ENCODE peak calls at places on chromosome 1, in ten cellular contexts. One of them, this sample, is unnamed.

GRCh38 chr1:109895720-109896504 is 14.7 kb upstream of the CSF1 start:
- DNase-seq in small intestine: no peak
- DNase-seq in mammary epithelial cell: no peak
- DNase-seq in cerebellum: no peak
- DNase-seq in HTR-8/SVneo: peak; percentile 48
- DNase-seq in SW 1271: no peak
- DNase-seq in fibroblast of the aortic adventitia: peak; percentile 57
- DNase-seq in epithelial cell of proximal tubule: no peak
- DNase-seq in tibial nerve: no peak
- DNase-seq in stimulated activated CD4-positive, alpha-beta T cell treated with anti-CD3 and anti-CD28 coated beads, Interleukin-1b, Interleukin-23, amount 100 ng/mL, for 24 hours: no peak
- DNase-seq in this sample: no peak

GRCh38 chr1:8241417-8242014 is 76.4 kb upstream of the SLC45A1 start:
- DNase-seq in small intestine: peak; percentile 98
- DNase-seq in mammary epithelial cell: no peak
- DNase-seq in cerebellum: no peak
- DNase-seq in HTR-8/SVneo: no peak
- DNase-seq in SW 1271: no peak
- DNase-seq in fibroblast of the aortic adventitia: no peak
- DNase-seq in epithelial cell of proximal tubule: no peak
- DNase-seq in tibial nerve: no peak
- DNase-seq in stimulated activated CD4-positive, alpha-beta T cell treated with anti-CD3 and anti-CD28 coated beads, Interleukin-1b, Interleukin-23, amount 100 ng/mL, for 24 hours: no peak
- DNase-seq in this sample: no peak

GRCh38 chr1:92577251-92577895 is 90.6 kb upstream of the GFI1 start:
- DNase-seq in small intestine: no peak
- DNase-seq in mammary epithelial cell: peak; percentile 56
- DNase-seq in cerebellum: no peak
- DNase-seq in HTR-8/SVneo: no peak
- DNase-seq in SW 1271: no peak
- DNase-seq in fibroblast of the aortic adventitia: peak; percentile 52
- DNase-seq in epithelial cell of proximal tubule: no peak
- DNase-seq in tibial nerve: no peak
- DNase-seq in stimulated activated CD4-positive, alpha-beta T cell treated with anti-CD3 and anti-CD28 coated beads, Interleukin-1b, Interleukin-23, amount 100 ng/mL, for 24 hours: no peak
- DNase-seq in this sample: peak; percentile 38

GRCh38 chr1:83799474-83800085 is 199.4 kb downstream of the TTLL7 start:
- DNase-seq in small intestine: no peak
- DNase-seq in mammary epithelial cell: no peak
- DNase-seq in cerebellum: no peak
- DNase-seq in HTR-8/SVneo: no peak
- DNase-seq in SW 1271: no peak
- DNase-seq in fibroblast of the aortic adventitia: no peak
- DNase-seq in epithelial cell of proximal tubule: no peak
- DNase-seq in tibial nerve: no peak
- DNase-seq in stimulated activated CD4-positive, alpha-beta T cell treated with anti-CD3 and anti-CD28 coated beads, Interleukin-1b, Interleukin-23, amount 100 ng/mL, for 24 hours: no peak
- DNase-seq in this sample: peak; percentile 37

GRCh38 chr1:9129391-9130041 is 614 bp upstream of the GPR157 start:
- DNase-seq in small intestine: peak; percentile 95
- DNase-seq in mammary epithelial cell: peak; percentile 59
- DNase-seq in cerebellum: no peak
- DNase-seq in HTR-8/SVneo: peak; percentile 72
- DNase-seq in SW 1271: peak; percentile 24
- DNase-seq in fibroblast of the aortic adventitia: peak; percentile 33
- DNase-seq in epithelial cell of proximal tubule: no peak
- DNase-seq in tibial nerve: peak; percentile 78
- DNase-seq in stimulated activated CD4-positive, alpha-beta T cell treated with anti-CD3 and anti-CD28 coated beads, Interleukin-1b, Interleukin-23, amount 100 ng/mL, for 24 hours: peak; percentile 66
- DNase-seq in this sample: peak; percentile 68

GRCh38 chr1:61183471-61184034 is 101.2 kb downstream of the NFIA start:
- DNase-seq in small intestine: peak; percentile 13
- DNase-seq in mammary epithelial cell: no peak
- DNase-seq in cerebellum: peak; percentile 34
- DNase-seq in HTR-8/SVneo: no peak
- DNase-seq in SW 1271: no peak
- DNase-seq in fibroblast of the aortic adventitia: peak; percentile 78
- DNase-seq in epithelial cell of proximal tubule: no peak
- DNase-seq in tibial nerve: no peak
- DNase-seq in stimulated activated CD4-positive, alpha-beta T cell treated with anti-CD3 and anti-CD28 coated beads, Interleukin-1b, Interleukin-23, amount 100 ng/mL, for 24 hours: no peak
- DNase-seq in this sample: peak; percentile 64

GRCh38 chr1:215600258-215600792 is 33.2 kb downstream of the KCTD3 start:
- DNase-seq in small intestine: no peak
- DNase-seq in mammary epithelial cell: no peak
- DNase-seq in cerebellum: no peak
- DNase-seq in HTR-8/SVneo: no peak
- DNase-seq in SW 1271: no peak
- DNase-seq in fibroblast of the aortic adventitia: no peak
- DNase-seq in epithelial cell of proximal tubule: no peak
- DNase-seq in tibial nerve: no peak
- DNase-seq in stimulated activated CD4-positive, alpha-beta T cell treated with anti-CD3 and anti-CD28 coated beads, Interleukin-1b, Interleukin-23, amount 100 ng/mL, for 24 hours: no peak
- DNase-seq in this sample: no peak

GRCh38 chr1:197180252-197180878 is 33.9 kb upstream of the ASPM start:
- DNase-seq in small intestine: peak; percentile 24
- DNase-seq in mammary epithelial cell: peak; percentile 45
- DNase-seq in cerebellum: peak; percentile 29
- DNase-seq in HTR-8/SVneo: peak; percentile 28
- DNase-seq in SW 1271: no peak
- DNase-seq in fibroblast of the aortic adventitia: peak; percentile 81
- DNase-seq in epithelial cell of proximal tubule: no peak
- DNase-seq in tibial nerve: no peak
- DNase-seq in stimulated activated CD4-positive, alpha-beta T cell treated with anti-CD3 and anti-CD28 coated beads, Interleukin-1b, Interleukin-23, amount 100 ng/mL, for 24 hours: no peak
- DNase-seq in this sample: peak; percentile 58

GRCh38 chr1:6030144-6030543 is 15.5 kb upstream of the KCNAB2 start:
- DNase-seq in small intestine: no peak
- DNase-seq in mammary epithelial cell: no peak
- DNase-seq in cerebellum: no peak
- DNase-seq in HTR-8/SVneo: no peak
- DNase-seq in SW 1271: no peak
- DNase-seq in fibroblast of the aortic adventitia: no peak
- DNase-seq in epithelial cell of proximal tubule: no peak
- DNase-seq in tibial nerve: no peak
- DNase-seq in stimulated activated CD4-positive, alpha-beta T cell treated with anti-CD3 and anti-CD28 coated beads, Interleukin-1b, Interleukin-23, amount 100 ng/mL, for 24 hours: no peak
- DNase-seq in this sample: no peak

GRCh38 chr1:100219879-100220278 is 29.8 kb downstream of the DBT start:
- DNase-seq in small intestine: peak; percentile 4
- DNase-seq in mammary epithelial cell: no peak
- DNase-seq in cerebellum: no peak
- DNase-seq in HTR-8/SVneo: no peak
- DNase-seq in SW 1271: no peak
- DNase-seq in fibroblast of the aortic adventitia: peak; percentile 5
- DNase-seq in epithelial cell of proximal tubule: no peak
- DNase-seq in tibial nerve: no peak
- DNase-seq in stimulated activated CD4-positive, alpha-beta T cell treated with anti-CD3 and anti-CD28 coated beads, Interleukin-1b, Interleukin-23, amount 100 ng/mL, for 24 hours: no peak
- DNase-seq in this sample: no peak

GRCh38 chr1:202593845-202594244 is 116.4 kb downstream of the SYT2 start:
- DNase-seq in small intestine: no peak
- DNase-seq in mammary epithelial cell: peak; percentile 94
- DNase-seq in cerebellum: no peak
- DNase-seq in HTR-8/SVneo: no peak
- DNase-seq in SW 1271: no peak
- DNase-seq in fibroblast of the aortic adventitia: peak; percentile 21
- DNase-seq in epithelial cell of proximal tubule: no peak
- DNase-seq in tibial nerve: no peak
- DNase-seq in stimulated activated CD4-positive, alpha-beta T cell treated with anti-CD3 and anti-CD28 coated beads, Interleukin-1b, Interleukin-23, amount 100 ng/mL, for 24 hours: no peak
- DNase-seq in this sample: no peak

GRCh38 chr1:45355683-45356082 is 15.4 kb upstream of the MUTYH start:
- DNase-seq in small intestine: peak; percentile 45
- DNase-seq in mammary epithelial cell: no peak
- DNase-seq in cerebellum: no peak
- DNase-seq in HTR-8/SVneo: no peak
- DNase-seq in SW 1271: no peak
- DNase-seq in fibroblast of the aortic adventitia: no peak
- DNase-seq in epithelial cell of proximal tubule: no peak
- DNase-seq in tibial nerve: no peak
- DNase-seq in stimulated activated CD4-positive, alpha-beta T cell treated with anti-CD3 and anti-CD28 coated beads, Interleukin-1b, Interleukin-23, amount 100 ng/mL, for 24 hours: no peak
- DNase-seq in this sample: no peak

GRCh38 chr1:68745006-68745405 is 248.1 kb upstream of the DEPDC1 start:
- DNase-seq in small intestine: no peak
- DNase-seq in mammary epithelial cell: no peak
- DNase-seq in cerebellum: no peak
- DNase-seq in HTR-8/SVneo: no peak
- DNase-seq in SW 1271: no peak
- DNase-seq in fibroblast of the aortic adventitia: no peak
- DNase-seq in epithelial cell of proximal tubule: no peak
- DNase-seq in tibial nerve: no peak
- DNase-seq in stimulated activated CD4-positive, alpha-beta T cell treated with anti-CD3 and anti-CD28 coated beads, Interleukin-1b, Interleukin-23, amount 100 ng/mL, for 24 hours: no peak
- DNase-seq in this sample: no peak

This sample was measured in cerebellar cortex.